ENCODE peak calls at places on chromosomes 5 and 9, in four cellular contexts. P is NCI-H748 treated with DMSO at 0.1 percent for 48 hours, J is smooth muscle cell of the brain vasculature, H is amniotic epithelial cell. A is an unnamed sample.

GRCh38 chr5:169213479-169213878 is 87.5 kb downstream of the SLIT3 start:
- DNase-seq in H (peak; percentile 36), J (no peak), P (no peak), A (no peak)

GRCh38 chr5:79133121-79133656 is 21.6 kb downstream of the BHMT start:
- DNase-seq in J (peak; percentile 13), P (peak; percentile 57), H (peak; percentile 49), A (no peak)

GRCh38 chr9:23543420-23543819 is 282.6 kb downstream of the ELAVL2 start:
- DNase-seq in J (no peak), H (no peak), P (no peak), A (no peak)

GRCh38 chr9:108759399-108759798 is 96.4 kb downstream of the ACTL7B start:
- DNase-seq in P (no peak), H (no peak), J (no peak), A (no peak)

GRCh38 chr9:115018547-115019435 is 88.4 kb upstream of the TNFSF8 start:
- DNase-seq in H (peak; percentile 94), J (no peak), P (no peak), A (no peak)

GRCh38 chr5:143481697-143482531 is 78.4 kb upstream of the NR3C1 start:
- DNase-seq in P (no peak), J (no peak), H (peak; percentile 21), A (no peak)

GRCh38 chr9:95383198-95383673 is 65.7 kb upstream of the FANCC start:
- DNase-seq in J (no peak), P (no peak), H (peak; percentile 90), A (no peak)

GRCh38 chr5:125023673-125024072 is 277.2 kb upstream of the ZNF608 start:
- DNase-seq in P (no peak), J (no peak), H (peak; percentile 14), A (no peak)

GRCh38 chr9:107612136-107612535 is 122.6 kb upstream of the KLF4 start:
- DNase-seq in J (no peak), P (no peak), H (peak; percentile 57), A (no peak)

GRCh38 chr9:115015018-115015635 is 84.7 kb upstream of the TNFSF8 start:
- DNase-seq in H (peak; percentile 59), J (no peak), P (peak; percentile 5), A (no peak)

GRCh38 chr9:93123561-93124283 is 10.3 kb downstream of the NINJ1 start:
- DNase-seq in J (no peak), H (no peak), P (no peak), A (peak; percentile 0)

GRCh38 chr5:163789870-163790269 is 284.5 kb downstream of the MAT2B start:
- DNase-seq in J (no peak), P (no peak), H (peak; percentile 38), A (no peak)

GRCh38 chr9:129422843-129423700 is 197.8 kb downstream of the C9orf50 start:
- DNase-seq in J (no peak), H (no peak), P (no peak), A (no peak)

GRCh38 chr5:30607301-30607700 is 586.2 kb upstream of the CDH6 start:
- DNase-seq in H (no peak), J (peak; percentile 12), P (peak; percentile 98), A (no peak)

GRCh38 chr9:97854696-97855485 is 1.9 kb downstream of the FOXE1 start:
- DNase-seq in H (no peak), J (no peak), P (no peak), A (no peak)

GRCh38 chr5:157266286-157267007 is 524 bp downstream of the CYFIP2 start:
- DNase-seq in J (no peak), P (peak; percentile 14), H (no peak), A (peak; percentile 42)

GRCh38 chr9:21677834-21678233 is 124.6 kb upstream of the MTAP start:
- DNase-seq in J (no peak), H (peak; percentile 81), P (no peak), A (no peak)

A was measured in T-helper 9 cell.